ENCODE peak calls at places on chromosomes 11 and 22, in five cellular contexts. G, S, C, T and N are unnamed samples.

GRCh38 chr11:40185793-40186192 is 1273.7 kb downstream of the LRRC4C start:
- DNase-seq in T (no peak), C (no peak), G (no peak), S (no peak), N (no peak)

GRCh38 chr11:111602865-111603632 is 800 bp downstream of the SIK2 start:
- DNase-seq in T (peak; percentile 35), C (no peak), G (peak; percentile 75), S (no peak), N (no peak)

GRCh38 chr11:33775832-33776231 is 1.5 kb upstream of the FBXO3 start:
- DNase-seq in S (no peak), C (no peak), T (peak; percentile 34), G (no peak), N (no peak)

GRCh38 chr11:95853138-95853537 is 62.8 kb downstream of the CEP57 start:
- DNase-seq in C (no peak), S (no peak), G (no peak), T (no peak), N (no peak)

GRCh38 chr22:42367980-42368378 is 64.2 kb downstream of the NFAM1 start:
- DNase-seq in G (no peak), S (no peak), T (no peak), C (no peak), N (no peak)

GRCh38 chr11:108302121-108302785 is 79.4 kb downstream of the ATM start:
- DNase-seq in S (no peak), T (peak; percentile 4), C (no peak), G (no peak), N (no peak)

GRCh38 chr11:90803781-90804180 is 580.9 kb upstream of the CHORDC1 start:
- DNase-seq in C (no peak), G (no peak), S (no peak), T (no peak), N (no peak)

GRCh38 chr22:50701428-50702154 is 29.0 kb downstream of the SHANK3 start:
- DNase-seq in G (peak; percentile 25), C (no peak), T (no peak), S (no peak), N (no peak)

GRCh38 chr22:21981874-21982273 is 713 bp downstream of the TOP3B start:
- DNase-seq in G (no peak), C (no peak), S (no peak), T (no peak), N (no peak)

GRCh38 chr11:119055901-119056300 is 1.1 kb downstream of the HYOU1 start:
- DNase-seq in C (no peak), S (no peak), T (peak; percentile 50), G (no peak), N (no peak)

GRCh38 chr22:25392584-25392983 is 171.9 kb upstream of the GRK3 start:
- DNase-seq in T (no peak), C (no peak), G (no peak), S (no peak), N (no peak)

GRCh38 chr11:20355221-20356219 is 8.0 kb upstream of the HTATIP2 start:
- DNase-seq in S (no peak), C (no peak), T (peak; percentile 59), G (no peak), N (no peak)

GRCh38 chr22:44026630-44027511 is 2.8 kb downstream of the PARVB start:
- DNase-seq in T (peak; percentile 96), S (no peak), G (no peak), C (no peak), N (peak; percentile 75)

GRCh38 chr11:70678931-70679900 is 280.9 kb downstream of the CTTN start:
- DNase-seq in G (peak; percentile 46), T (no peak), S (no peak), C (no peak), N (no peak)

GRCh38 chr22:22684605-22685561 is 40.5 kb downstream of the GGTLC2 start:
- DNase-seq in S (peak; percentile 57), G (peak; percentile 69), T (peak; percentile 59), C (no peak), N (no peak)

GRCh38 chr11:118180300-118180703 is 3.9 kb upstream of the SCN2B start:
- DNase-seq in S (no peak), G (no peak), T (peak; percentile 35), C (no peak), N (no peak)

GRCh38 chr11:111148116-111148515 is 97.4 kb upstream of the POU2AF2 start:
- DNase-seq in C (no peak), T (no peak), G (no peak), S (no peak), N (no peak)

GRCh38 chr11:73335204-73335923 is 27.3 kb downstream of the ARHGEF17 start:
- DNase-seq in G (peak; percentile 97), T (peak; percentile 78), S (no peak), C (no peak), N (peak; percentile 83)

GRCh38 chr11:12472401-12473065 is 95.2 kb downstream of the PARVA start:
- DNase-seq in T (no peak), C (no peak), G (no peak), S (no peak), N (no peak)

GRCh38 chr22:35894937-35895708 is 133.5 kb downstream of the RBFOX2 start:
- DNase-seq in T (no peak), S (peak; percentile 29), C (peak; percentile 54), G (no peak), N (no peak)

GRCh38 chr11:75576445-75577049 is 14.5 kb downstream of the SERPINH1 start:
- DNase-seq in C (no peak), G (no peak), T (peak; percentile 48), S (no peak), N (peak; percentile 71)

GRCh38 chr11:34028407-34028804 is 23.1 kb upstream of the CAPRIN1 start:
- DNase-seq in T (no peak), G (peak; percentile 59), C (no peak), S (no peak), N (no peak)

GRCh38 chr11:28887681-28888080 is 779.5 kb downstream of the METTL15 start:
- DNase-seq in G (no peak), T (no peak), S (no peak), C (no peak), N (no peak)

GRCh38 chr11:113114452-113115027 is 153.3 kb downstream of the NCAM1 start:
- DNase-seq in T (peak; percentile 21), G (peak; percentile 62), S (no peak), C (no peak), N (no peak)

GRCh38 chr22:49735411-49736311 is 92.0 kb downstream of the BRD1 start:
- DNase-seq in S (no peak), G (peak; percentile 50), C (no peak), T (no peak), N (no peak)

DNA sequence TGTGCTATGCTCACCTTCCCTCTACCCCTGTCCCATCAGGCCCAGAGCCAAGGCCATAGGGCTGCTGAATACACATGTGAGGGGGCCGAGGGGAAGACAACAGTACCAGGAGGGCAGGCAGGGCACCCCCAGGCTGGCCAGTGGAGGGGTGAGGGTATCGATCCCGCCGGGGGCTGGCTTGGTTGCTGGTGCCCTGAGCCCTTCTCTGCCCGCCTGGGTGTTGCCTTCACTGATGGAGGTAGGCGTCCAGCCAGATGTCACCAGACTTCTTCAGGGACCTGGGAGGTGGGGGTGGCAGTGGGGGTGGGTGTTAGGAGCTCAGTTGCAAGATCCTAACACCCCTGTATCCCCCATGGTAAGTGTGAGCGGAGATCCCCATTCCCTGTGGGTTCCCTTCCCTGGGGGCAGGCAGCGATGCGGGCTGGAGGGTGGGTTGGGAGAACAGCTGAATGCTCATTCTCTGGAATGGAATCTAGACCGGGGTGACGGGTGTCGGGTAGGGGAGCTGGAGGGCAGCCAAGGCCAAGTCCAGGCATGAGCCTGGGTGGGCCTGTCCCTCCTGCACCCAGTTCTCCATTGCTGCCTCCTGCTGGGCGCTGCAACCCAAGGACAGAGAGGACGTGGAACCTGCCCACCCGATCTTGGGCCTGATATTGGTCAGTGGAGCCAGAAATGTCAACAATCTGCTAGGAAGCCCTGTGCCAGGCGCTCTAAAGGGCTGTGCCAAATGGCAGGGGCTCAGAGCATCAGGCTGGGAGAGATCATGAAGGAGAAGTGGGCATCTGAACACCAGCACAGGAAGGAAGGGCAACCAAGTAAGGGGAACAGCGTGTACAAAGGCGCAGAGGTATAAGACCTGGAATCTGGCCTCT is 17.5 kb downstream of the FADS3 start:
- DNase-seq in G (no peak), S (no peak), T (no peak), C (no peak), N (no peak)
- TF ChIP-seq CTCF in G (no peak), S (no peak), T (no peak), C (no peak), N (no peak)

GRCh38 chr11:79043726-79044125 is 397.1 kb downstream of the TENM4 start:
- DNase-seq in T (no peak), S (no peak), C (no peak), G (no peak), N (no peak)

GRCh38 chr11:79045018-79045787 is 395.6 kb downstream of the TENM4 start:
- DNase-seq in G (no peak), C (no peak), T (no peak), S (no peak), N (no peak)

GRCh38 chr11:79040348-79040747 is 400.5 kb downstream of the TENM4 start:
- DNase-seq in T (no peak), S (no peak), G (no peak), C (no peak), N (no peak)

GRCh38 chr11:79044211-79044610 is 396.6 kb downstream of the TENM4 start:
- DNase-seq in T (no peak), G (no peak), S (no peak), C (no peak), N (no peak)

DNA sequence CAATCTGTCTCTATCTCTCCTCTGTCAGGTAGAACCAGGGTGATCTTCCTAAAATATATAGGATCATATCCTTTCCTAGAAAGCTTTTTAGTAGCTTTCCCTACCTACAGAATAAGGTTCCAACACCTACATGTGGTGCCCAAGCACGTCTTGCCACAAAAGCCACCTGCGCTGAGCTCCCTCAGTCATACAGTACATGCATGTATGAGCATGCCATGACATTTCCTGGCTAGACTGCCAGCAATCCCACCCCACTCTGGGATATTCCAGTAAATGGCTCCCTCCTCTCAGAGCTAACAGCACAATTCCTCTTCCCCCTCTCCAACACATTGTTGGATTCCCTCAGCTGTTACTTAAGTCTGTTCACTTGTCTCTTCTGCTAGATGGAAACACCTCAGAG is 398.0 kb downstream of the TENM4 start:
- DNase-seq in G (no peak), T (no peak), C (no peak), S (no peak), N (no peak)
- TF ChIP-seq CTCF in G (no peak), T (no peak), C (no peak), S (no peak), N (no peak)

DNA sequence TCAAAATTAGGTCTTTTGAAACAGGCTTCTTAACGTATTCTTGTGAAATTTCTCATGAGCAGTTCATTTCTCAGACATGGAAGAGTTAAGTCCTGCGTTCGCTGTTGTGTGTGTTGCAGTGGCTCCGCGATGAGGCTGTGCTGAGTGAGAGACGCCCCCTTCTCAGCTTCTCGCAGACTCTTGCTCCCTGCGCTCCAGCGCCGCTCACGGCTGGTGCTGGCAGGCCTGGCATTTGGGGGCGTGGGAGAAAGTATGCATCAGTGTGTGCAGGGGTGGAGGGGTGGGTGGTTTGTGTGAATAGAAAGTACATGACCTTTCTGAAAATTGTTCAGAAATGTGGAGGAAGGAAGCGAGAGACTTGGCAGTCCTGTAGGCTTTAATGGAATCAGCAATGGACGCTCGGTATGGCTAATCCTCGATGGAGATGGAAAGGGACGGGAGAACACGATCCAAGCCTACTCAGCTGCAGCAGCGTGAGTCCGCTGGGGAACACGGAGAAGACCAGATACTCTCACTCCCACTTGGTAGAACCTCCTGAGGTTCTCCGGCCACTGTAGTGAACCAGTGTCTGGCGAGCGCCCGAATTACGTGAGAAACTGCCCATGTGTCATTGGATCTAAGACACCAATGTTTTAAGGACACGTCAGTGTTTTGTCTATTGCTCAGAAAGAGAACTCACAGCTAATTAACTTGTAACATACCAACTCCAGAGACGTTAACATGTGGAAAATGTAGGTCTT is 5.9 kb downstream of the TAB1 start:
- DNase-seq in S (no peak), G (no peak), T (no peak), C (no peak), N (no peak)
- TF ChIP-seq CTCF in S (peak; percentile 31), G (no peak), T (no peak), C (no peak), N (no peak)

GRCh38 chr11:72238040-72238450 is 5.9 kb downstream of the PHOX2A start:
- DNase-seq in S (no peak), G (peak; percentile 73), T (peak; percentile 78), C (no peak), N (peak; percentile 76)
- TF ChIP-seq CTCF in S (peak; percentile 79), G (peak; percentile 44), T (peak; percentile 86), C (peak; percentile 78), N (peak; percentile 37)